ENCODE peak calls at places on chromosomes 3 and 15, in four cellular contexts. S, I, J and Y are unnamed samples.

GRCh38 chr3:131772278-131772893 is 262.4 kb downstream of the CPNE4 start:
- DNase-seq in I (no peak), J (no peak), S (no peak), Y (no peak)

GRCh38 chr3:127410678-127411077 is 122.8 kb upstream of the PRR20G start:
- DNase-seq in I (no peak), S (no peak), J (peak), Y (no peak)

GRCh38 chr3:166837535-166837934 is 542.6 kb downstream of the ZBBX start:
- DNase-seq in J (no peak), S (no peak), I (no peak), Y (no peak)

GRCh38 chr3:104941785-104942184 is 424.9 kb upstream of the ALCAM start:
- DNase-seq in J (no peak), S (no peak), I (no peak), Y (peak)

GRCh38 chr15:64222573-64223361 is 59.9 kb upstream of the PPIB start:
- DNase-seq in S (no peak), I (no peak), J (no peak), Y (no peak)

GRCh38 chr3:24316887-24317383 is 177.7 kb downstream of the THRB start:
- DNase-seq in S (no peak), I (no peak), J (no peak), Y (no peak)

GRCh38 chr3:114155370-114155821 is 23.5 kb downstream of the DRD3 start:
- DNase-seq in S (no peak), J (no peak), I (no peak), Y (no peak)

GRCh38 chr3:188149587-188149986 is 4.4 kb upstream of the LPP start:
- DNase-seq in S (no peak), J (no peak), I (no peak), Y (no peak)

GRCh38 chr3:156050918-156051317 is 69.5 kb upstream of the KCNAB1 start:
- DNase-seq in S (no peak), J (no peak), I (no peak), Y (no peak)

GRCh38 chr15:96273317-96274086 is 57.0 kb upstream of the NR2F2 start:
- DNase-seq in J (no peak), I (no peak), S (no peak), Y (no peak)
- H3K27ac ChIP-seq in J (no peak), I (no peak), S (no peak), Y (no peak)

DNA sequence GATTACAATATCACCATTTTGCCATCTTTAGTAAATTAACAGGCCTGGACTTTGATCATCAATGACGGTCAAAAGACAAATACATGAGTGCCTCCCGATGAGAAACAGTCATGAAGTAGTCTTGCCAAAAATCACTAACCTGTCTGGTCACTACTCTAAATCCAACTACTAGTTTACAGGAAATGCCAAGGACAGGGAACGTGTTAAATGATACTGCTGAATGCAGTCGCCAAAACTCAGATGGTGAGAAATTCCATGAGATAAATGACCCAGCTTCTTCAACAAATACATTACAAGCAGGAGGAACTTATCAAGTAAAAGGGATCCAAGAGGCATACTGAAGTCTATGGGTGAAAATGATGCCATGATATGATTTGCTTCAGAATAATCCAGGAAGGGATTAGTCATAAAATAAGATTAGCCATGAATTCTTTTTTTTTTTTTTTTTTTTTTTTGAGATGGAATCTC is 35.8 kb upstream of the ATP13A3 start:
- DNase-seq in I (no peak), S (no peak), J (no peak), Y (no peak)
- H3K27ac ChIP-seq in I (no peak), S (no peak), J (no peak), Y (no peak)

GRCh38 chr15:100939786-100940185 is 20.6 kb downstream of the LRRK1 start:
- DNase-seq in J (no peak), S (no peak), I (no peak), Y (no peak)
- H3K27ac ChIP-seq in J (no peak), S (no peak), I (no peak), Y (no peak)

GRCh38 chr3:47613723-47614122 is 35.1 kb upstream of the CSPG5 start:
- DNase-seq in J (no peak), I (no peak), S (no peak), Y (no peak)
- H3K27ac ChIP-seq in J (no peak), I (no peak), S (no peak), Y (no peak)

GRCh38 chr3:8734137-8734878 is 706 bp downstream of the CAV3 start:
- DNase-seq in S (peak), I (no peak), J (no peak), Y (no peak)

GRCh38 chr3:8737823-8738222 is 4.2 kb downstream of the CAV3 start:
- DNase-seq in I (no peak), S (no peak), J (no peak), Y (no peak)

GRCh38 chr3:8737301-8737700 is 3.7 kb downstream of the CAV3 start:
- DNase-seq in I (no peak), S (no peak), J (no peak), Y (no peak)

GRCh38 chr3:8734908-8735307 is 1.3 kb downstream of the CAV3 start:
- DNase-seq in J (no peak), S (no peak), I (no peak), Y (no peak)

GRCh38 chr3:8736436-8736835 is 2.8 kb downstream of the CAV3 start:
- DNase-seq in I (no peak), S (peak), J (no peak), Y (no peak)
- H3K27ac ChIP-seq in I (no peak), S (no peak), J (no peak), Y (no peak)

DNA sequence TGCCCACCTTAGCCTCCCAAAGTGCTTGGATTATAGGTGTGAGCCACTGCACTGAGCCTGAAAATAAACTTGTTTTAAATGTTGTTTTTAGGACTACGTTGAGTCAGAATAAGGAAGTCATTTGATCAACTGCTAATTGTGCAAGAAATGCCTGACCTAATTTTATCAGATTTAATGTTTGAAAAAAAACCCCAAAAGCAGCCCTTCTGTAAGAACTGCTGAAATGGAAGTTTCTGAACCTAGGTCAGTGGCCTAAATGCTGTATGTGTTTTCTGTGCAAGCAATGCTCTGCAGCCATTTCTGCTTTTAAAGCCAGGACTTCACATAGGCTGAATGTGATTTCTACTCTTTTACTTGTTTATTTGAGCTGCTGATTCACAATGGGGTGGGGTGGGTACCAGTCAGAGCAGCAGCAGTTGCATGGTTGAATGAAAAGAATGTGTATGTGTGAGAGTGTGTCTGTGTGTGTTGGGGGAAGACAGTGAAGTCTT is 6.6 kb downstream of the GPX1 start:
- DNase-seq in S (no peak), J (no peak), I (no peak), Y (peak)
- H3K27ac ChIP-seq in S (no peak), J (peak), I (no peak), Y (peak)

DNA sequence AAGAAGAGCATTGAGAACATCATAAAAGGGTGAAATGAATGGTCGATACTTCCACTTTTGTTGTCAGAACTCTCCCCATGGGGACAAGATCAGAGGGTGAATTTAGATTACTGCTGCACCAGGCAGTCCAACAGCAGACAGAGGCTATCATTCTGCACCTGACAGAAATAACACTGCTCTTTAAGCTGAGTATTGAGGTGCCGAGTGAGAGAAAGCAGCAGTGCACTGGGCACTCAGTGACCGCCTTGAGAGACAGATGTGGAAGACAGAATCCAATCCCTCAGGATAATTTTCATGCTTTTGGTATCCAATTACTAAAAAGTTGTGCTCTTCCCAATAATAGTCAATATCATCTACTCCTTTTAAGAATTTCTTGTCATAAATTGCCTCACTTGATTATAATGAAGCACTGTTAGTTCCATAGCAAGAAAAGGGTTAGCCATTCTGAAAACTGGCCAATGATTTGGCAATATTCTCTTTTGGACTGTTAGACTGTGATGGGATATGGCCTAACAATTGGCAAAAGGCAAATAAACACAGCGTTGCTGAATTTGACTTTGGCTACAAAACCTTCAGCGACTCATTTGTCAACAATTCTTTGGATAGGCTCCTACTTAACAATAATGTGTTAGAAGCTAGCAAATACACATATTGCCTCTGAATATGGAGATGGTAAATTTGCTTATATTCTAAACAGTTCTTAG is 5.5 kb downstream of the FGF7 start:
- DNase-seq in I (no peak), J (no peak), S (no peak), Y (no peak)
- H3K27ac ChIP-seq in I (no peak), J (peak), S (no peak), Y (peak)

GRCh38 chr3:193262707-193263106 is 21.7 kb downstream of the PLAAT1 start:
- DNase-seq in S (no peak), I (no peak), J (no peak), Y (no peak)
- H3K27ac ChIP-seq in S (no peak), I (no peak), J (no peak), Y (no peak)

GRCh38 chr3:42843730-42844713 is 31.7 kb downstream of the CYP8B1 start:
- DNase-seq in J (peak), S (no peak), I (no peak), Y (peak)

GRCh38 chr3:42847731-42848130 is 27.9 kb downstream of the CYP8B1 start:
- DNase-seq in I (no peak), J (no peak), S (no peak), Y (peak)

GRCh38 chr3:42841332-42841731 is 32.1 kb downstream of the ACKR2 start:
- DNase-seq in I (no peak), J (no peak), S (no peak), Y (no peak)

GRCh38 chr3:42846682-42847522 is 28.8 kb downstream of the CYP8B1 start:
- DNase-seq in J (no peak), S (no peak), I (no peak), Y (no peak)

DNA sequence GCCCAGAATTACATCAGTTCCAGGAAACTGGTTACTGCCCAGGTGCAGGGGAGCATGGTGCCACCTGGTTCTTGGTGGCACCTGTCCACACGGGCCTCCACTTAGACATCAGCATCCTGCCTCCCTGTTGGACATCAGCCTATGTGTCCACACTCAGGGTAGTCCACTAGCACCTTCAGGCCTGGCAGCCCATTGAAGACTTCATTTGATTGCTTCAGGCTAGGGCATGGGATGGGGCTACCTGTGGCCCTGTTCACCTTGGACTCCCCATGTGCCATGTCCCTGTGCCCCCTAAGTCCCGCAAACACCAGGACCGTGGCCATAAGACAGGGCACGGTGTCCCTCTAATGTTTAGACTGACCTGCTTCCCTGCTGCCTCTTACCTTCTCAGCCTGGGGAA is 30.9 kb downstream of the CYP8B1 start:
- DNase-seq in I (no peak), J (no peak), S (no peak), Y (no peak)
- H3K27ac ChIP-seq in I (no peak), J (no peak), S (no peak), Y (peak)

DNA sequence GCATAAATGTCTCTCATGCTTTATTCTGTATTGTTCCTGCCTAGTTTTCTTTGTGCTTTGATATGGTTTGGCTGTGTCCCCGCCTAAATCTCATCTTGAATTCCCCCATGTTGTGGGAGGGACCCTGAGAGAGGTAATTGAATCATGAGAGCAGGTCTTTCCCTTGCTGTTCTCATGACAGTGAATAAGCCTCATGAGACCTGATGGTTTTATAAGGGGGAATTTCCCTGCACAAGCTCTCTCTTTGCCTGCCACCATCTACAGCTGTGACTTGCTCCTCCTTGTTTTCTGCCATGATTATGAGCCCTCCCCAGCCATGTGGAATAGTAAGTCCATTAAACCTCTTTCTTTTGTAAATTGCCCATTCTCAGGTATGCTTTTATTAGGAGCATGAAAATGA is 1596.6 kb downstream of the SI start:
- DNase-seq in J (no peak), S (no peak), I (no peak), Y (no peak)
- H3K27ac ChIP-seq in J (no peak), S (no peak), I (no peak), Y (no peak)